ENCODE peak calls at places on chromosomes 5 and 9, in six cellular contexts. F is substantia nigra; H is activated CD8-positive, alpha-beta memory T cell treated with anti-CD3 and anti-CD28 coated beads, Interleukin-2, amount 10 ng/mL, durations not matched to agents 7 days and 5 days; J is heart right ventricle; W is HT-29; Q is iris pigment epithelial cell. A is an unnamed sample.

GRCh38 chr5:138230261-138230660 is 17.1 kb upstream of the CDC23 start:
- DNase-seq in Q (peak), H (no peak), W (no peak), F (no peak), J (peak), A (peak)

GRCh38 chr9:4328723-4329122 is 28.9 kb upstream of the GLIS3 start:
- DNase-seq in H (no peak), F (no peak), J (no peak), Q (peak), W (no peak), A (peak)

GRCh38 chr5:172713809-172714490 is 57.0 kb downstream of the DUSP1 start:
- DNase-seq in W (no peak), H (no peak), Q (no peak), F (no peak), J (no peak), A (no peak)

GRCh38 chr5:74281191-74281590 is 359.3 kb downstream of the ENC1 start:
- DNase-seq in Q (no peak), F (no peak), J (no peak), W (no peak), H (no peak), A (peak)

GRCh38 chr5:167814828-167815227 is 476.6 kb upstream of the WWC1 start:
- DNase-seq in W (no peak), H (no peak), Q (peak), F (no peak), J (no peak), A (peak)

GRCh38 chr5:52356311-52356918 is 431.3 kb upstream of the ITGA1 start:
- DNase-seq in F (no peak), J (no peak), W (peak), H (no peak), Q (peak), A (peak)

GRCh38 chr5:132787076-132787475 is 10.0 kb upstream of the SEPTIN8 start:
- DNase-seq in H (no peak), F (no peak), Q (peak), J (no peak), W (no peak), A (no peak)

GRCh38 chr5:78518365-78519197 is 130.0 kb downstream of the LHFPL2 start:
- DNase-seq in F (no peak), W (peak), H (no peak), Q (peak), J (no peak), A (peak)

GRCh38 chr5:157384971-157385709 is 74.9 kb upstream of the NIPAL4 start:
- DNase-seq in F (no peak), W (peak), J (peak), H (no peak), Q (peak), A (peak)

GRCh38 chr5:9838906-9839305 is 208.8 kb upstream of the TAS2R1 start:
- DNase-seq in H (no peak), F (no peak), W (no peak), J (no peak), Q (no peak), A (no peak)

GRCh38 chr9:134045841-134046544 is 20.7 kb downstream of the BRD3OS start:
- DNase-seq in Q (no peak), H (no peak), J (no peak), F (no peak), W (no peak), A (no peak)

GRCh38 chr5:16418471-16418922 is 47.1 kb downstream of the ZNF622 start:
- DNase-seq in J (peak), H (no peak), Q (no peak), W (no peak), F (no peak), A (no peak)

GRCh38 chr9:9003184-9003583 is 1203.6 kb upstream of the DMAC1 start:
- DNase-seq in F (peak), H (no peak), J (peak), Q (peak), W (peak), A (peak)

GRCh38 chr9:93894691-93895079 is 60.5 kb downstream of the BARX1 start:
- DNase-seq in F (no peak), Q (no peak), W (no peak), H (peak), J (no peak), A (no peak)

GRCh38 chr5:130272837-130273236 is 368.6 kb downstream of the CHSY3 start:
- DNase-seq in Q (no peak), H (no peak), W (no peak), F (no peak), J (no peak), A (no peak)

GRCh38 chr5:134503937-134504437 is 21.5 kb upstream of the JADE2 start:
- DNase-seq in W (no peak), H (no peak), J (no peak), Q (peak), F (no peak), A (peak)

GRCh38 chr5:97097348-97098220 is 44.8 kb downstream of the LIX1 start:
- DNase-seq in H (no peak), W (no peak), Q (no peak), J (no peak), F (no peak), A (no peak)

GRCh38 chr5:71910741-71911140 is 191.7 kb downstream of the CARTPT start:
- DNase-seq in J (no peak), F (no peak), Q (peak), W (no peak), H (no peak), A (no peak)

GRCh38 chr5:77437194-77437593 is 54.9 kb downstream of the WDR41 start:
- DNase-seq in Q (no peak), W (peak), J (no peak), H (no peak), F (no peak), A (peak)

GRCh38 chr9:82313697-82314096 is 325.1 kb downstream of the SPATA31D1 start:
- DNase-seq in Q (no peak), W (no peak), H (no peak), F (no peak), J (no peak), A (no peak)

GRCh38 chr5:134586866-134587524 is 45.6 kb downstream of the SAR1B start:
- DNase-seq in F (peak), Q (peak), W (peak), J (peak), H (peak), A (peak)

GRCh38 chr9:121901616-121902015 is 191.5 kb downstream of the TTLL11 start:
- DNase-seq in F (no peak), H (no peak), J (no peak), Q (peak), W (no peak), A (no peak)